ENCODE peak calls at places on chromosomes 2 and 18, in four cellular contexts. Y is GM23248, Q is HCT116, O is hepatocyte. H is an unnamed sample.

GRCh38 chr2:17709897-17710296 is 43.7 kb downstream of the SMC6 start:
- DNase-seq in Y (peak), Q (no peak), O (no peak), H (no peak)

GRCh38 chr18:58640428-58640805 is 11.5 kb upstream of the ALPK2 start:
- DNase-seq in Y (no peak), Q (no peak), O (no peak), H (no peak)

GRCh38 chr2:96091711-96092579 is 24.4 kb downstream of the ADRA2B start:
- DNase-seq in Y (no peak), Q (no peak), O (no peak), H (no peak)

GRCh38 chr2:172447811-172448493 is 20.6 kb downstream of the ITGA6 start:
- DNase-seq in Y (no peak), Q (no peak), O (no peak), H (peak)

GRCh38 chr18:45416168-45416567 is 199.1 kb upstream of the SLC14A2 start:
- DNase-seq in Y (no peak), Q (no peak), O (peak), H (no peak)

GRCh38 chr2:45554073-45554742 is 56.9 kb downstream of the SRBD1 start:
- DNase-seq in Y (peak), Q (no peak), O (no peak), H (no peak)

GRCh38 chr2:86541282-86541681 is 22.0 kb downstream of the CHMP3 start:
- DNase-seq in Y (no peak), Q (no peak), O (no peak), H (no peak)

GRCh38 chr2:85873679-85874078 is 15.1 kb downstream of the ST3GAL5 start:
- DNase-seq in Y (peak), Q (no peak), O (no peak), H (no peak)

GRCh38 chr2:239344857-239345216 is 56.0 kb downstream of the HDAC4 start:
- DNase-seq in Y (no peak), Q (no peak), O (no peak), H (no peak)

GRCh38 chr2:176729706-176730569 is 460.7 kb downstream of the MTX2 start:
- DNase-seq in Y (peak), Q (no peak), O (peak), H (no peak)

DNA sequence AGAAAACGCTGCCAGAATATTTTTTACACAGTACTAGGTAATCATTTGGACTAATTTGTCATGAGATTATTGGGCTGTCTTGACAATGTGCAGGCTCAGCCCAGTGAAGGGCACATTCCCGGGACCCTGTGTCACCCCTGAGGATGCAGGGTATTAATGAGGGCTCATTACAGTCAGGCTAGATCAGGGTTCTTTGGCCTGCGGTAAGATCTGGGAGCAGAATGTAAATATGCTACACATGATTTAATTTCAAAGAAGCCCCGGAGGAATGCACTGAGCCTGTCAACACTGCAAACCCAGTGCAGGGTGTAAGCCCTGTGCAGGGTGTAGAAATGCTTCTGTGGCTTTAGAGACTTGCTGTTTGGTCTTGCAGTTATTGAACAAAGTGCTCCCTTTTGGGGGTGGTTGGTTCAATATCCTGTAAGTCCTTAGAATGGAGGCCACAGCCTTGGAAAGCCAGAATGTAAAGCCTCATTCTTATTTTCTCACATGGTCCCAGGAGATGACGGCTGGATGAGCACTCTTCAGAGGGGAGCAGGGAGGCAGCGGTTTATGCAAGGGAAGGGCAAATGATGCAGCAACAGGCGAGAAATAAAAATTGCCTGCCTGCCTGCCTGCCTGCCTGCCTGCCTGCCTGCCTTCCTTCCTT is 148.6 kb downstream of the VAPA start:
- DNase-seq in Y (no peak), Q (no peak), O (no peak), H (no peak)
- TF ChIP-seq EZH2phosphoT487 in Y (no peak), Q (no peak), O (no peak), H (no peak)

DNA sequence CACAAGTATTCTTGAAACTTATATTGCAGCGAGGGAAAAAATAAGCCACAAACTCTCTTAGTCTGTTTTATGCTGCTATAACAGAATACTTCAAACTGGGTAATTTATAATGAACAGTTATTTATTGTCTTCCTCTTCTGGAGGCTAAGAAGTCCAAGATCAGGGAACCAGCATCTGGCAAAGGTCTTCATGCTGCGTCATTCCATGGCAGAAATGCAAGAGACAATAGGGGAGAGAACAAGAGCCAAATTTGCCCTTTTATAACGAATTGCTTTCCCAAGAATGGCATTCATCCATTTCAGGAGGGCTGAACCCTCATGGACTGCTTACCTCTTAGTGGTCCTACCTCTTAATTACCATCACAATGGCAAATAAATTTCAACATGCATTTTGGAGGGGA is 46.5 kb downstream of the MAPRE2 start:
- DNase-seq in Y (no peak), Q (no peak), O (no peak), H (no peak)
- TF ChIP-seq EZH2phosphoT487 in Y (no peak), Q (no peak), O (no peak), H (no peak)

GRCh38 chr2:196279496-196279895 is 108.1 kb upstream of the STK17B start:
- DNase-seq in Y (peak), Q (no peak), O (no peak), H (no peak)

GRCh38 chr2:196276421-196276820 is 105.0 kb upstream of the STK17B start:
- DNase-seq in Y (no peak), Q (no peak), O (peak), H (peak)

GRCh38 chr2:196275646-196276352 is 104.4 kb upstream of the STK17B start:
- DNase-seq in Y (peak), Q (no peak), O (peak), H (peak)

GRCh38 chr2:196277002-196277401 is 105.6 kb upstream of the STK17B start:
- DNase-seq in Y (peak), Q (no peak), O (peak), H (peak)

DNA sequence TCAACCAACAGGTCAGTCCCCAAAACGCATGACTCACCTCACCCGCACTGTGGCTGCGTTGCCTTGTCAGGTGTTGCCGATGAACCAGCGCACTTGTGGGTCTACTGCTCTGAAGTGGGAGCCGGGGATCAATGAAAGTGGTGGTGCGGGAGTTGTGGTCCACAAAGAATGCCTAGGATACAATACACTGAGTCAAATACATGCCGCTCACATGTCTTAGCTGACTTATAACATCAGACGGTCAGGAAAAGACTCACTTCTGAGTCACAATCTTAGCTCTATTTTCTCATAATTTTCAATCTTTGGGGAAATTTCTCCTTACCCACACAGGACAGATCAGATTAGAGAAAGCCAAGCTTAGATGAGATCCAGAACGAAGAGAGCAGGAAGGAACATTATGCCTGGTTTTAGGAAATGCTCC is 107.1 kb upstream of the STK17B start:
- DNase-seq in Y (peak), Q (no peak), O (no peak), H (peak)
- TF ChIP-seq EZH2phosphoT487 in Y (no peak), Q (no peak), O (no peak), H (no peak)

DNA sequence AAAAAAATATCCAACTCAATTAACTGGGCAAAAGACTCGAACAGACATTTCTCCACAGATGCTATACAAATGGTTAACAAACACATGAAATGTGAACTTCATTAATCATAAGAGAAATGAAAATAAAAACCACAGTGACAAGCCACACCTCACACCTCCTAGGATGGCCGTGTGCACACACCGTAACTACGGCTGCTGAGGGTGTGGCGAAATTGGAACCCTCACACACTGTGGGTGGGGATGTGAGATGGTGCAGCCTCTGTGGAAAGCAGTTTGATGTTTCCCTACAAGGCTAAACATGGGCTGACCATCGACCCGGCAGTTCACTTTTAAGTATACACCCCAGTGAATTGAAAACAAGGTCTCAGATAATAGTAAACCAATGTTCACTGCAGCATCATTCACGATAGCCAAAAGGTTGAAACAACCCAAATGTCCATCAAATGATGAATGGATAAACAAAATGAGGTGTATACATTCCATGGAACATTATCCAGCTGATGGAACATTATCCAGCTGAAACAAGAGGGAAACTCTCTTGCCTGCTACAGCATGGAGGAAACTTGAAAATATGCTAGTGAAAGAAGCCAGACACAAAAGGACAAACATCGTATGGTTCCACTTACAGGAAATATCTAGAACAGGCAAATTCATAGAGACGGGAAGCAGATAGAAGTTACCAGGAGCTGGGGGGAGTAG is 32.2 kb downstream of the ZAP70 start:
- DNase-seq in Y (no peak), Q (no peak), O (no peak), H (no peak)
- TF ChIP-seq EZH2phosphoT487 in Y (no peak), Q (no peak), O (no peak), H (no peak)

DNA sequence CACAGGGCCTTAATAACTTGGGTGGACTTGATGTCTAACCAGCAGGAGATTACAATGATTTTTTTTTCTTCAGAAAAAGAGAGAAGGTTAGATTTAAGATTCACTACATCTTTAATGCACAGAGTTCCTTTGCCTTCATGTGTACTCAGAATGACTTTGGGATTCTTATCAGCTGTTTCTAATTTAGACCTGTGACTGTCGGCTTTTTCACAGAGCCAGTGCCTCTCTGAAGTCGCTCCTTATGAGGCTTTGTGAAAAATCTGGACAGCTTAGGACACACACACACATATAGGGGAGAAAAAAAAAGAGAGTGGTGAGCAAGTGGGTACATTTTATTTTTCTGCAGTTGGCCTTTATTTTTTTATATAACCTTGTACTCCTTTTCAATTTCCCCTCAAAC is 893.1 kb upstream of the CELF4 start:
- DNase-seq in Y (no peak), Q (no peak), O (no peak), H (no peak)
- TF ChIP-seq EZH2phosphoT487 in Y (no peak), Q (no peak), O (no peak), H (no peak)

DNA sequence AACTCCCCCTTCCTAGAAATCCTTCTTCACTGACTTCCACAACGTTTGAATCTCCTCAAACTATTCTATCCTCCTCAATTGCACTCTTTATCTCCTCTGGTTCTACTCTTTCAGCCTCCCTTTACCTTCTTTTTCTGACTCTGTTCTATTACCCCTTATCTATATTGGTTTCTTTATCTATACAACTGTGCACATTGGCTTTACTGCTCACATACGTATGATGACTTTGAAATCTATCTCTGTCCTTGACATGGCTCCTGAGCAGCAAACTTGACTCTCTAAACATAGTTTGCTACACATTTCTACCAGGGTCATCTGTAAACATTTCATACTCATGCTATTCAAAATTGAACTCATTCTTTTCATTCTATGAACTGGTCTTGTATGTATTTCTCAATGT is 601.0 kb upstream of the LINC00305 start:
- DNase-seq in Y (no peak), Q (no peak), O (no peak), H (no peak)
- TF ChIP-seq EZH2phosphoT487 in Y (no peak), Q (no peak), O (no peak), H (no peak)

GRCh38 chr2:37782721-37783438 is 111.4 kb upstream of the CDC42EP3 start:
- DNase-seq in Y (peak), Q (no peak), O (no peak), H (peak)
- TF ChIP-seq EZH2phosphoT487 in Y (no peak), Q (no peak), O (no peak), H (no peak)